ENCODE peak calls at places on chromosomes 5 and 9, in six cellular contexts. N is activated CD4-positive, alpha-beta T cell treated with anti-CD3 and anti-CD28 coated beads, Interleukin-2, amount 50 U/mL, for 1 hour; U is cardiac muscle cell; E is MCF 10A; V is ascending aorta; H is dorsolateral prefrontal cortex. P is an unnamed sample.

GRCh38 chr9:127739614-127740322 is 4.7 kb upstream of the TOR2A start:
- DNase-seq in N (no peak), U (peak), V (no peak), H (no peak), E (peak), P (no peak)

GRCh38 chr9:87606921-87607521 is 109.4 kb downstream of the DAPK1 start:
- DNase-seq in E (peak), N (no peak), U (peak), V (no peak), H (no peak), P (no peak)

GRCh38 chr5:128111818-128112448 is 28.4 kb downstream of the SLC12A2 start:
- DNase-seq in U (peak), E (peak), N (no peak), H (no peak), V (no peak), P (no peak)

GRCh38 chr9:87882627-87883026 is at the start of gene SPATA31E1:
- DNase-seq in U (no peak), N (no peak), E (no peak), H (no peak), V (no peak), P (no peak)

GRCh38 chr5:151620463-151620844 is 29.3 kb upstream of the FAT2 start:
- DNase-seq in H (no peak), N (no peak), U (no peak), E (peak), V (no peak), P (no peak)

GRCh38 chr5:28575368-28575767 is 1537.0 kb upstream of the CDH9 start:
- DNase-seq in H (no peak), V (no peak), E (no peak), N (no peak), U (no peak), P (no peak)

GRCh38 chr5:138138949-138139775 is at the start of gene NME5:
- DNase-seq in H (peak), E (no peak), N (no peak), U (peak), V (no peak), P (peak)

GRCh38 chr9:92001244-92001643 is 51.2 kb upstream of the ROR2 start:
- DNase-seq in V (no peak), E (peak), U (peak), N (no peak), H (no peak), P (no peak)

GRCh38 chr5:67972027-67972822 is 243.3 kb upstream of the PIK3R1 start:
- DNase-seq in U (peak), V (no peak), H (no peak), E (no peak), N (no peak), P (no peak)

GRCh38 chr9:128232811-128233428 is 29.7 kb downstream of the DNM1 start:
- DNase-seq in N (no peak), U (no peak), H (no peak), V (no peak), E (no peak), P (no peak)

GRCh38 chr5:142063878-142064331 is 44.7 kb upstream of the NDFIP1 start:
- DNase-seq in V (peak), N (peak), H (peak), E (no peak), U (peak), P (peak)

GRCh38 chr9:121984726-121985402 is 108.2 kb downstream of the TTLL11 start:
- DNase-seq in N (no peak), E (no peak), U (peak), H (no peak), V (no peak), P (no peak)

GRCh38 chr9:138067594-138068367 is 190.2 kb downstream of the CACNA1B start:
- DNase-seq in H (peak), U (no peak), E (no peak), V (no peak), N (no peak), P (no peak)

GRCh38 chr5:148347706-148348105 is 12.3 kb downstream of the SPINK9 start:
- DNase-seq in E (no peak), H (no peak), N (no peak), V (no peak), U (no peak), P (no peak)

GRCh38 chr5:673837-674629 is 19.1 kb downstream of the TPPP start:
- DNase-seq in E (no peak), V (no peak), U (no peak), N (no peak), H (peak), P (peak)

GRCh38 chr5:95609711-95610110 is 10.2 kb upstream of the GPR150 start:
- DNase-seq in V (no peak), E (no peak), N (no peak), H (no peak), U (no peak), P (peak)

GRCh38 chr5:36573441-36573840 is 33.0 kb upstream of the SLC1A3 start:
- DNase-seq in U (peak), N (no peak), E (peak), V (no peak), H (no peak), P (no peak)

GRCh38 chr5:170169996-170170395 is 62.8 kb upstream of the C5orf58 start:
- DNase-seq in V (no peak), U (no peak), N (no peak), H (no peak), E (peak), P (no peak)

GRCh38 chr5:177403194-177403825 is 2.8 kb upstream of the PFN3 start:
- DNase-seq in U (no peak), N (peak), E (peak), H (no peak), V (no peak), P (no peak)

GRCh38 chr5:157497875-157498611 is 38.0 kb downstream of the NIPAL4 start:
- DNase-seq in E (no peak), U (peak), N (no peak), H (no peak), V (no peak), P (no peak)

P was measured in cerebellum.